ENCODE peak calls at places on chromosomes 13 and 19, in five cellular contexts. One of them, this sample, is unnamed.

GRCh38 chr13:50030315-50030714 is 15.1 kb downstream of the KCNRG start:
- DNase-seq in BE2C: no peak
- DNase-seq in effector memory CD4-positive, alpha-beta T cell: no peak
- DNase-seq in fibroblast of mammary gland: no peak
- DNase-seq in naive thymus-derived CD4-positive, alpha-beta T cell: no peak
- DNase-seq in this sample: no peak

GRCh38 chr13:41707192-41707858 is 250.0 kb downstream of the RGCC start:
- DNase-seq in fibroblast of mammary gland: peak
- DNase-seq in BE2C: no peak
- DNase-seq in naive thymus-derived CD4-positive, alpha-beta T cell: no peak
- DNase-seq in effector memory CD4-positive, alpha-beta T cell: no peak
- DNase-seq in this sample: no peak

GRCh38 chr19:52007436-52007804 is 591 bp downstream of the ZNF615 start:
- DNase-seq in BE2C: peak
- DNase-seq in effector memory CD4-positive, alpha-beta T cell: no peak
- DNase-seq in naive thymus-derived CD4-positive, alpha-beta T cell: no peak
- DNase-seq in fibroblast of mammary gland: peak
- DNase-seq in this sample: no peak

GRCh38 chr19:46783670-46784069 is 4.7 kb downstream of the SLC1A5 start:
- DNase-seq in effector memory CD4-positive, alpha-beta T cell: no peak
- DNase-seq in fibroblast of mammary gland: no peak
- DNase-seq in naive thymus-derived CD4-positive, alpha-beta T cell: no peak
- DNase-seq in BE2C: no peak
- DNase-seq in this sample: no peak

GRCh38 chr13:35731471-35731870 is 255.0 kb upstream of the MAB21L1 start:
- DNase-seq in naive thymus-derived CD4-positive, alpha-beta T cell: no peak
- DNase-seq in fibroblast of mammary gland: no peak
- DNase-seq in effector memory CD4-positive, alpha-beta T cell: no peak
- DNase-seq in BE2C: no peak
- DNase-seq in this sample: no peak

GRCh38 chr19:6216996-6217751 is 62.6 kb downstream of the MLLT1 start:
- DNase-seq in naive thymus-derived CD4-positive, alpha-beta T cell: no peak
- DNase-seq in effector memory CD4-positive, alpha-beta T cell: no peak
- DNase-seq in fibroblast of mammary gland: no peak
- DNase-seq in BE2C: peak
- DNase-seq in this sample: peak

GRCh38 chr19:10395436-10395835 is 7.9 kb downstream of the CDC37 start:
- DNase-seq in effector memory CD4-positive, alpha-beta T cell: no peak
- DNase-seq in fibroblast of mammary gland: no peak
- DNase-seq in BE2C: no peak
- DNase-seq in naive thymus-derived CD4-positive, alpha-beta T cell: no peak
- DNase-seq in this sample: no peak

GRCh38 chr13:45108716-45109706 is 11.3 kb upstream of the GTF2F2 start:
- DNase-seq in fibroblast of mammary gland: peak
- DNase-seq in effector memory CD4-positive, alpha-beta T cell: no peak
- DNase-seq in naive thymus-derived CD4-positive, alpha-beta T cell: no peak
- DNase-seq in BE2C: no peak
- DNase-seq in this sample: no peak

GRCh38 chr19:49506575-49507105 is 5.8 kb upstream of the FCGRT start:
- DNase-seq in BE2C: peak
- DNase-seq in fibroblast of mammary gland: peak
- DNase-seq in naive thymus-derived CD4-positive, alpha-beta T cell: peak
- DNase-seq in effector memory CD4-positive, alpha-beta T cell: peak
- DNase-seq in this sample: peak

GRCh38 chr13:64753606-64754005 is 2476.5 kb downstream of the PCDH9 start:
- DNase-seq in naive thymus-derived CD4-positive, alpha-beta T cell: no peak
- DNase-seq in BE2C: no peak
- DNase-seq in fibroblast of mammary gland: peak
- DNase-seq in effector memory CD4-positive, alpha-beta T cell: no peak
- DNase-seq in this sample: no peak

GRCh38 chr13:112587767-112588489 is at the start of gene TUBGCP3:
- DNase-seq in effector memory CD4-positive, alpha-beta T cell: peak
- DNase-seq in BE2C: peak
- DNase-seq in naive thymus-derived CD4-positive, alpha-beta T cell: peak
- DNase-seq in fibroblast of mammary gland: peak
- DNase-seq in this sample: peak

GRCh38 chr13:49821216-49821820 is 28.8 kb upstream of the KPNA3 start:
- DNase-seq in BE2C: peak
- DNase-seq in fibroblast of mammary gland: no peak
- DNase-seq in naive thymus-derived CD4-positive, alpha-beta T cell: no peak
- DNase-seq in effector memory CD4-positive, alpha-beta T cell: no peak
- DNase-seq in this sample: no peak

GRCh38 chr13:97496511-97496910 is 62.5 kb downstream of the RAP2A start:
- DNase-seq in BE2C: no peak
- DNase-seq in naive thymus-derived CD4-positive, alpha-beta T cell: no peak
- DNase-seq in effector memory CD4-positive, alpha-beta T cell: no peak
- DNase-seq in fibroblast of mammary gland: no peak
- DNase-seq in this sample: no peak

GRCh38 chr19:28294395-28294794 is 918.6 kb downstream of the UQCRFS1 start:
- DNase-seq in naive thymus-derived CD4-positive, alpha-beta T cell: no peak
- DNase-seq in effector memory CD4-positive, alpha-beta T cell: no peak
- DNase-seq in BE2C: no peak
- DNase-seq in fibroblast of mammary gland: peak
- DNase-seq in this sample: no peak

This sample was measured in WERI-Rb-1.